ENCODE peak calls at places on chromosomes 3 and 15, in nine cellular contexts. E is BE2C, S is transverse colon, N is choroid plexus epithelial cell, Y is cardiac fibroblast, H is HCT116, D is right lobe of liver, B is PC-3, Z is astrocyte of the spinal cord. L is an unnamed sample.

GRCh38 chr15:73988075-73988969 is 3.8 kb downstream of the STOML1 start:
- DNase-seq in H (no peak), Z (peak), Y (no peak), B (peak), N (peak), D (no peak), E (no peak), S (no peak), L (no peak)

GRCh38 chr15:67997996-67998395 is 56.1 kb upstream of the PIAS1 start:
- DNase-seq in Y (peak), S (no peak), E (no peak), N (peak), D (no peak), H (no peak), B (peak), Z (peak), L (no peak)

GRCh38 chr3:121916189-121916588 is 22.0 kb downstream of the SLC15A2 start:
- DNase-seq in Y (no peak), B (peak), S (no peak), Z (no peak), H (no peak), E (no peak), N (no peak), D (no peak), L (no peak)

GRCh38 chr3:145681132-145681531 is 479.9 kb downstream of the PLOD2 start:
- DNase-seq in E (no peak), D (no peak), Y (no peak), S (no peak), N (no peak), H (no peak), Z (no peak), B (no peak), L (no peak)

GRCh38 chr3:85821130-85821756 is 862.5 kb downstream of the CADM2 start:
- DNase-seq in Z (peak), S (peak), H (no peak), E (peak), N (peak), Y (no peak), D (no peak), B (peak), L (no peak)

GRCh38 chr3:142912440-142913172 is 23.7 kb upstream of the PCOLCE2 start:
- DNase-seq in S (no peak), D (no peak), H (no peak), Y (peak), B (no peak), N (peak), E (no peak), Z (no peak), L (no peak)

GRCh38 chr3:43852066-43852465 is 161.3 kb downstream of the ABHD5 start:
- DNase-seq in D (no peak), Z (peak), B (peak), N (peak), E (no peak), S (no peak), H (no peak), Y (no peak), L (no peak)

GRCh38 chr3:104825116-104825515 is 541.6 kb upstream of the ALCAM start:
- DNase-seq in E (peak), H (no peak), N (peak), B (no peak), S (no peak), Y (no peak), D (no peak), Z (peak), L (no peak)

GRCh38 chr3:160629491-160629890 is 47.5 kb upstream of the ARL14 start:
- DNase-seq in H (no peak), Z (no peak), B (no peak), N (no peak), E (no peak), Y (peak), S (no peak), D (no peak), L (no peak)

DNA sequence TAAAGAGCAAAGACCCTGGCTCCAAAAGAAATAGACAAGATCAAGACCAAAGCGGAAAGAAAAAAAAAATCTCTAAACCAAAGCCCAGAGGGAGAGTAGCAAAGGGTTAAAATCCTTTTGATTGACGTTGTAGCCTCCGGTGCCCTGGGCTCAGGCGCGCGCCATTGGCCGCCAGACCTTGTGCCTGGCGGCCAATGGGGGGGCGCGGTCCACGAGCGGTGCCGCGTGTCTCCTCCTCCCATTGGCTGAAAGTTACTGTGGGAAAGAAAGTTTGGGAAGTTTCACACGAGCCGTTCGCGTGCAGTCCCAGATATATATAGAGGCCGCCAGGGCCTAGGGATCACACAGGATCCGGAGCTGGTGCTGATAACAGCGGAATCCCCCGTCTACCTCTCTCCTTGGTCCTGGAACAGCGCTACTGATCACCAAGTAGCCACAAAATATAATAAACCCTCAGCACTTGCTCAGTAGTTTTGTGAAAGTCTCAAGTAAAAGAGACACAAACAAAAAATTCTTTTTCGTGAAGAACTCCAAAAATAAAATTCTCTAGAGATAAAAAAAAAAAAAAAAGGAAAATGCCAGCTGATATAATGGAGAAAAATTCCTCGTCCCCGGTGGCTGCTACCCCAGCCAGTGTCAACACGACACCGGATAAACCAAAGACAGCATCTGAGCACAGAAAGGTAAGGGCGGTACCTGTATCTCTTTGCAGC is at the start of gene HES1:
- DNase-seq in Y (peak), H (peak), N (peak), E (peak), S (peak), D (peak), Z (peak), B (peak), L (peak)
- TF ChIP-seq CTCF in Y (no peak), H (no peak), N (no peak), E (no peak), S (peak), D (no peak), Z (no peak), B (no peak), L (no peak)

DNA sequence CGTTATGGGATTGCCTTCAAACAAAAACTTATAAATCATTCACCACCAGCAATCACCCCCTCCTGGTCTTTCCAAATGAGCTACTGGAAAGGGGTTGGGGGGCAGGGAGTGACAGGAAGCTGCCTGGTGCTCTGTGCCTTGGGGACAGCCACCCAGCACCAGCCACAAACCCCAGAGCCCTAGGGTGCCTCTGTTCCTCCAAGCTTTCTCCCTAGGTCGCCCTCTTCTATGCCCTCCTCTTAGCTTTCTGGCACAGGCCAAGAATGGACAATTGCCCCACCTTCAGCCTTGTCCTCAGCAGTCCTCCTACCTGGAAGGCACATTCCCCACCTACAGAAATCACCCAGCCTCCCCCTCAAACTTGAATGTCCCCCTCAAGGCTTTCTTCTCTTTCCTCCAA is 3.3 kb downstream of the OXTR start:
- DNase-seq in H (no peak), Y (no peak), N (no peak), E (no peak), B (no peak), D (no peak), Z (no peak), S (no peak), L (no peak)
- H3K4me3 ChIP-seq in H (no peak), Y (no peak), N (no peak), E (no peak), B (peak), D (no peak), Z (peak), S (no peak), L (no peak)

GRCh38 chr15:40763801-40764765 is at the start of gene GCHFR:
- DNase-seq in S (peak), E (no peak), N (peak), B (peak), D (peak), Y (peak), H (no peak), Z (peak), L (peak)
- TF ChIP-seq CTCF in S (peak), E (no peak), N (peak), B (peak), D (peak), Y (peak), H (peak), Z (peak), L (peak)

GRCh38 chr3:187843654-187844053 is 98.4 kb upstream of the BCL6 start:
- DNase-seq in N (no peak), B (no peak), S (no peak), Z (no peak), Y (no peak), D (no peak), E (no peak), H (no peak), L (no peak)
- H3K4me3 ChIP-seq in N (no peak), B (no peak), S (no peak), Z (no peak), Y (no peak), D (no peak), E (no peak), H (no peak), L (no peak)

GRCh38 chr3:186368717-186369116 is 6.7 kb upstream of the DGKG start:
- DNase-seq in H (no peak), B (no peak), S (no peak), N (no peak), E (no peak), Z (no peak), Y (no peak), D (no peak), L (no peak)
- TF ChIP-seq CTCF in H (no peak), B (no peak), S (no peak), N (no peak), E (no peak), Z (no peak), Y (no peak), D (no peak), L (no peak)

DNA sequence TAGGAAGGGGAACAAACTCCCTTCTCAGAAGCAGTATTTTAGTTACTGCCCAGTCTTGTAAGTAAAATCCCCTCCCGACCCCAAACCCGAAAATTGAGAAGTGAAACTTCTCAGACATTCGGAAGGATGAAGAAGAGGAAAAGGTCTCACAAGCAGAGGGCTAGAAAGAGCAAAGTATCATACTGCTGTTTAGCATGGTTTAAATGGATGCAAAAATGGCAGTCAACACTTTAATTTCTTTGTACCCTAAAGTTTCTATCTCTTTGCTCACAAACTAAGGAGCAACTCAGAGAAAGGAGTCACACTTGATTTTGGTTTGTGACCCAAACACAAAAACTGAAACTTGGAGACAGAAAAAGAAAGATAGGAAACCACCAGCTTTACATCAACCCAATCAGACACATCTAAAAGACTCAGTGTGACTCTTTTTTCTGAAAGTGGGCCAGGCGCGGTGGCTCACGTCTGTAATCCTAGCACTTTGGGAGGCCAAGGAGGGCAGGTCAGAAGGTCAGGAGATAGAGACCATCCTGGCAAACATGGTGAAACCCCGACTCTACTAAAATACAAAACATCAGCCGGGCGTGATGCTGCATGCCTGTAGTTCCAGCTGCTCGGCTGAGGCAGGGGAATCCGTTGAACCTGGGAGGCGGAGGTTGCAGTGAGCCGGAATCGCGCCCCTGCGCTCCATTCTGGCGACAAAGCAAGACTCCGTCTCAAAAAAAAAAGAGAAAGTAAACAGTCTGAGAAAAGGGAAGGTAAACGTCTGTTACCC is 63.2 kb upstream of the ATP11B start:
- DNase-seq in S (no peak), N (no peak), H (no peak), Y (no peak), B (no peak), E (no peak), Z (no peak), D (peak), L (no peak)
- H3K4me3 ChIP-seq in S (no peak), N (no peak), H (no peak), Y (no peak), B (no peak), E (no peak), Z (no peak), D (peak), L (no peak)

GRCh38 chr3:135621184-135621931 is 344.2 kb upstream of the PPP2R3A start:
- DNase-seq in B (no peak), Y (no peak), D (no peak), Z (no peak), E (no peak), H (no peak), N (no peak), S (no peak), L (no peak)
- TF ChIP-seq CTCF in B (no peak), Y (no peak), D (no peak), Z (no peak), E (no peak), H (no peak), N (no peak), S (no peak), L (no peak)

DNA sequence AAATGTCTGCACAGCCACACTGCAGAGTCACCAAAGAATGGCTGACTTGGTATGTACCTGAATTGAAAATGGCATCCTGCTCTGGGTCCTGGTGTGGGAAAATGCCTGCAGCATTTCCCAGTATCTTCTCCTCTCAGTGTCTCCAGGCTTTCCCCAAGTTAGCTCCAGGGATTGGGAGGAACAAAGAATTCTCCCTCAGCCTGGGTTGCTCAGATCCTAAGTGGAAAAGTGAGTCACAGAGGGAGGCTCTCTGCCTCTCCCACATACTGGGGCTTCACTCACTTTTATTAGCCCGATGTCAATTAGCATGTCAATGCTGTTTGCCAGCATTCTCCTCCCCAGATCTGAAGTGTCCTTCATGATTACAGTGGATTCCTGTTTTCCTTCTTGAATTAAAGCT is 654.9 kb downstream of the EPHA3 start:
- DNase-seq in H (no peak), E (no peak), Z (no peak), S (no peak), N (no peak), Y (no peak), D (no peak), B (no peak), L (no peak)
- H3K4me3 ChIP-seq in H (no peak), E (no peak), Z (no peak), S (no peak), N (no peak), Y (no peak), D (no peak), B (no peak), L (no peak)

DNA sequence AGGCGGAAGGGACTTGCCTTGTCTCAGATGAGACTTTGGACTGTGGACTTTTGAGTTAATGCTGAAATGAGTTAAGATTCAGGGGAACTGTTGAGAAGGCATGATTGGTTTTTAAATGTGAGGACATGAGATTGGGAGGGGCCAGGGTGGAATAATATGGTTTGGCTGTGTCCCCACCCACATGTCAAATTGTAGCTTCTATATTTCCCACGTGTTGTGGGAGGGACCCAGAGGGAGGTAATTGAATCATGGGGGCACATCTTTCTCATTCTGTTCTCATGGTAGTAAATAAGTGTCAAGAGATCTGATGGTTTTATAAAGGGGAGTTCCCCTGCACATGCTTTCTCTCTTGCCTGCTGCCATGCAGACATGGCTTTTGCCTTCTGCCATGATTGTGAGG is 89.2 kb downstream of the CGGBP1 start:
- DNase-seq in B (no peak), S (peak), N (no peak), H (no peak), Z (no peak), D (no peak), Y (no peak), E (no peak), L (no peak)
- TF ChIP-seq CTCF in B (no peak), S (no peak), N (no peak), H (no peak), Z (no peak), D (no peak), Y (no peak), E (no peak), L (no peak)

GRCh38 chr15:63211549-63211948 is 22.1 kb downstream of the RAB8B start:
- DNase-seq in N (no peak), D (no peak), B (no peak), S (no peak), E (no peak), Y (no peak), H (no peak), Z (no peak), L (no peak)

GRCh38 chr15:63212050-63212973 is 22.9 kb downstream of the RAB8B start:
- DNase-seq in E (no peak), D (no peak), N (peak), Y (peak), B (peak), Z (peak), S (no peak), H (no peak), L (no peak)

DNA sequence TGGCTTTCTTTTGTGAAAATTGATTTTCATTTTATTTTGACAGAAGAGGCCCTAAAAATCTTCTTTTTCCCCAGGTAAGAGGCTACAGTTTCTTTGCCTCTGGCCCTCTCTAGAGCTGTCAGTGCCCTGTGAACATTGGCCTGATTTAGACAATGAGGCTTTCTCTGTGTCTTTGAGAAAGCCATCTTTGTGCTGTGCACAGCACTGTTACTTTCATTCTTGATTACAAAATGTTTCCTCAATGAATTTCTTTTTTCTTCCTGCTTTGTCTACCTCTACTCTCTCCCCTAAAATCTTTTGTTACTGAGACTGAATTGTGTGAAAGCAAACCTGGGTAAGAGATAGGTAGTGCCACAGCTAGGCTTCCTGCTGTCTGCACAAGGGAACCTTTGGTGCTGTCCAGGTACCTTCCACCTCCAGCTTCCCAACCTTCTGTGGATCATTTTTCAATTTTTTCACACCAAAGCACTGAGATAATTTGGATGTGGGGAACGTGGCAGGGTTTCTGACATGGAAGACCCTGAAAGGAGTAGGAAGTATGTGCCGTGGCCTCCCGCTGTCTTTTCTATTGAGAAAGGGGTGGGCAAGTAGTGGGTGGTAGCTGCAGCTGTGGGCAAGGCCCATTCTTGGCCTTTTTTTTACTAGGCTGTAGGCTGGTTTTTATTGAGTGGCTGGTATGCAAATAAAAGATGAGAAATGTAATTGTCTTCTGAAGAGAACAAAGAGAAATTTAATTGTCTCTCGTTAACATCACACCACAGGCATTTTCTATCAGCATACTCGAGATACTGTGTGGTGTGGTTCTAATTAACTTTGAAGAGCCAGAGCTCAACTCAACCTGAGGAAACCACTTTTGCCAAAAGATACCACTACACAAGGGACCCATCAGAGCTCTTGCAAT is 21.0 kb downstream of the RAB8B start:
- DNase-seq in D (no peak), S (no peak), E (no peak), Y (no peak), B (no peak), H (no peak), Z (no peak), N (no peak), L (no peak)
- H3K4me3 ChIP-seq in D (no peak), S (no peak), E (no peak), Y (no peak), B (no peak), H (no peak), Z (no peak), N (no peak), L (no peak)